ENCODE peak calls at places on chromosomes 5 and 9, in six cellular contexts. One of them, this sample, is unnamed.
A peak's percentile ranks its signal among the peaks of the same experiment; 100 is the strongest.

GRCh38 chr5:133214153-133214820 is 162.5 kb downstream of the HSPA4 start:
- DNase-seq in uterus: no peak
- DNase-seq in activated T-helper 1 cell treated with anti-CD3 and anti-CD28 coated beads, Interleukin-2, amount 50 U/mL, for 16 hours: no peak
- DNase-seq in EL: no peak
- DNase-seq in NCI-H524 treated with DMSO at 0.1 percent for 48 hours: no peak
- DNase-seq in activated CD8-positive, alpha-beta memory T cell treated with anti-CD3 and anti-CD28 coated beads, Interleukin-2, amount 10 ng/mL, durations not matched to agents 7 days and 5 days: no peak
- DNase-seq in this sample: no peak

GRCh38 chr5:140261403-140262171 is 41.3 kb downstream of the PFDN1 start:
- DNase-seq in activated CD8-positive, alpha-beta memory T cell treated with anti-CD3 and anti-CD28 coated beads, Interleukin-2, amount 10 ng/mL, durations not matched to agents 7 days and 5 days: no peak
- DNase-seq in uterus: peak; percentile 61
- DNase-seq in activated T-helper 1 cell treated with anti-CD3 and anti-CD28 coated beads, Interleukin-2, amount 50 U/mL, for 16 hours: no peak
- DNase-seq in EL: peak; percentile 92
- DNase-seq in NCI-H524 treated with DMSO at 0.1 percent for 48 hours: no peak
- DNase-seq in this sample: peak; percentile 93

GRCh38 chr5:141172381-141173204 is at the start of gene PCDHB7:
- DNase-seq in activated T-helper 1 cell treated with anti-CD3 and anti-CD28 coated beads, Interleukin-2, amount 50 U/mL, for 16 hours: no peak
- DNase-seq in EL: peak; percentile 48
- DNase-seq in activated CD8-positive, alpha-beta memory T cell treated with anti-CD3 and anti-CD28 coated beads, Interleukin-2, amount 10 ng/mL, durations not matched to agents 7 days and 5 days: no peak
- DNase-seq in NCI-H524 treated with DMSO at 0.1 percent for 48 hours: no peak
- DNase-seq in uterus: peak; percentile 34
- DNase-seq in this sample: peak; percentile 13

GRCh38 chr5:140202078-140202477 is 27.1 kb downstream of the CYSTM1 start:
- DNase-seq in NCI-H524 treated with DMSO at 0.1 percent for 48 hours: no peak
- DNase-seq in activated CD8-positive, alpha-beta memory T cell treated with anti-CD3 and anti-CD28 coated beads, Interleukin-2, amount 10 ng/mL, durations not matched to agents 7 days and 5 days: no peak
- DNase-seq in EL: peak; percentile 65
- DNase-seq in uterus: no peak
- DNase-seq in activated T-helper 1 cell treated with anti-CD3 and anti-CD28 coated beads, Interleukin-2, amount 50 U/mL, for 16 hours: no peak
- DNase-seq in this sample: no peak

GRCh38 chr9:126722252-126722921 is 82.5 kb upstream of the ZBTB43 start:
- DNase-seq in EL: peak; percentile 76
- DNase-seq in NCI-H524 treated with DMSO at 0.1 percent for 48 hours: no peak
- DNase-seq in activated T-helper 1 cell treated with anti-CD3 and anti-CD28 coated beads, Interleukin-2, amount 50 U/mL, for 16 hours: peak; percentile 74
- DNase-seq in activated CD8-positive, alpha-beta memory T cell treated with anti-CD3 and anti-CD28 coated beads, Interleukin-2, amount 10 ng/mL, durations not matched to agents 7 days and 5 days: peak; percentile 91
- DNase-seq in uterus: peak; percentile 71
- DNase-seq in this sample: peak; percentile 68

GRCh38 chr5:157574456-157575095 is 999 bp downstream of the ADAM19 start:
- DNase-seq in activated T-helper 1 cell treated with anti-CD3 and anti-CD28 coated beads, Interleukin-2, amount 50 U/mL, for 16 hours: no peak
- DNase-seq in uterus: peak; percentile 31
- DNase-seq in NCI-H524 treated with DMSO at 0.1 percent for 48 hours: no peak
- DNase-seq in EL: peak; percentile 44
- DNase-seq in activated CD8-positive, alpha-beta memory T cell treated with anti-CD3 and anti-CD28 coated beads, Interleukin-2, amount 10 ng/mL, durations not matched to agents 7 days and 5 days: peak; percentile 53
- DNase-seq in this sample: peak; percentile 53

GRCh38 chr9:131618071-131618479 is 72.8 kb downstream of the PRRT1B start:
- DNase-seq in activated T-helper 1 cell treated with anti-CD3 and anti-CD28 coated beads, Interleukin-2, amount 50 U/mL, for 16 hours: no peak
- DNase-seq in uterus: no peak
- DNase-seq in EL: peak; percentile 17
- DNase-seq in NCI-H524 treated with DMSO at 0.1 percent for 48 hours: no peak
- DNase-seq in activated CD8-positive, alpha-beta memory T cell treated with anti-CD3 and anti-CD28 coated beads, Interleukin-2, amount 10 ng/mL, durations not matched to agents 7 days and 5 days: no peak
- DNase-seq in this sample: peak; percentile 22

GRCh38 chr9:133604856-133605255 is 4.3 kb downstream of the FAM163B start:
- DNase-seq in NCI-H524 treated with DMSO at 0.1 percent for 48 hours: no peak
- DNase-seq in activated T-helper 1 cell treated with anti-CD3 and anti-CD28 coated beads, Interleukin-2, amount 50 U/mL, for 16 hours: no peak
- DNase-seq in EL: no peak
- DNase-seq in activated CD8-positive, alpha-beta memory T cell treated with anti-CD3 and anti-CD28 coated beads, Interleukin-2, amount 10 ng/mL, durations not matched to agents 7 days and 5 days: no peak
- DNase-seq in uterus: no peak
- DNase-seq in this sample: no peak

GRCh38 chr5:67515020-67515689 is 318.6 kb upstream of the CD180 start:
- DNase-seq in NCI-H524 treated with DMSO at 0.1 percent for 48 hours: no peak
- DNase-seq in activated T-helper 1 cell treated with anti-CD3 and anti-CD28 coated beads, Interleukin-2, amount 50 U/mL, for 16 hours: no peak
- DNase-seq in activated CD8-positive, alpha-beta memory T cell treated with anti-CD3 and anti-CD28 coated beads, Interleukin-2, amount 10 ng/mL, durations not matched to agents 7 days and 5 days: peak; percentile 79
- DNase-seq in uterus: no peak
- DNase-seq in EL: no peak
- DNase-seq in this sample: no peak

GRCh38 chr5:100550531-100551036 is 15.4 kb downstream of the FAM174A start:
- DNase-seq in EL: no peak
- DNase-seq in activated T-helper 1 cell treated with anti-CD3 and anti-CD28 coated beads, Interleukin-2, amount 50 U/mL, for 16 hours: no peak
- DNase-seq in NCI-H524 treated with DMSO at 0.1 percent for 48 hours: no peak
- DNase-seq in activated CD8-positive, alpha-beta memory T cell treated with anti-CD3 and anti-CD28 coated beads, Interleukin-2, amount 10 ng/mL, durations not matched to agents 7 days and 5 days: no peak
- DNase-seq in uterus: no peak
- DNase-seq in this sample: no peak

GRCh38 chr9:84139296-84140100 is 158.9 kb downstream of the RMI1 start:
- DNase-seq in NCI-H524 treated with DMSO at 0.1 percent for 48 hours: no peak
- DNase-seq in EL: peak; percentile 7
- DNase-seq in uterus: no peak
- DNase-seq in activated CD8-positive, alpha-beta memory T cell treated with anti-CD3 and anti-CD28 coated beads, Interleukin-2, amount 10 ng/mL, durations not matched to agents 7 days and 5 days: no peak
- DNase-seq in activated T-helper 1 cell treated with anti-CD3 and anti-CD28 coated beads, Interleukin-2, amount 50 U/mL, for 16 hours: no peak
- DNase-seq in this sample: no peak

GRCh38 chr9:15738011-15738410 is 185.2 kb downstream of the CCDC171 start:
- DNase-seq in EL: peak; percentile 12
- DNase-seq in activated CD8-positive, alpha-beta memory T cell treated with anti-CD3 and anti-CD28 coated beads, Interleukin-2, amount 10 ng/mL, durations not matched to agents 7 days and 5 days: no peak
- DNase-seq in NCI-H524 treated with DMSO at 0.1 percent for 48 hours: no peak
- DNase-seq in uterus: no peak
- DNase-seq in activated T-helper 1 cell treated with anti-CD3 and anti-CD28 coated beads, Interleukin-2, amount 50 U/mL, for 16 hours: no peak
- DNase-seq in this sample: no peak

GRCh38 chr5:79330071-79330470 is 94.1 kb downstream of the JMY start:
- DNase-seq in activated CD8-positive, alpha-beta memory T cell treated with anti-CD3 and anti-CD28 coated beads, Interleukin-2, amount 10 ng/mL, durations not matched to agents 7 days and 5 days: no peak
- DNase-seq in uterus: no peak
- DNase-seq in EL: peak; percentile 28
- DNase-seq in activated T-helper 1 cell treated with anti-CD3 and anti-CD28 coated beads, Interleukin-2, amount 50 U/mL, for 16 hours: no peak
- DNase-seq in NCI-H524 treated with DMSO at 0.1 percent for 48 hours: no peak
- DNase-seq in this sample: no peak

GRCh38 chr5:15719784-15720183 is 219.8 kb downstream of the FBXL7 start:
- DNase-seq in uterus: no peak
- DNase-seq in NCI-H524 treated with DMSO at 0.1 percent for 48 hours: no peak
- DNase-seq in EL: peak; percentile 11
- DNase-seq in activated CD8-positive, alpha-beta memory T cell treated with anti-CD3 and anti-CD28 coated beads, Interleukin-2, amount 10 ng/mL, durations not matched to agents 7 days and 5 days: no peak
- DNase-seq in activated T-helper 1 cell treated with anti-CD3 and anti-CD28 coated beads, Interleukin-2, amount 50 U/mL, for 16 hours: no peak
- DNase-seq in this sample: peak; percentile 5

GRCh38 chr9:121261107-121261460 is 6.9 kb upstream of the GSN start:
- DNase-seq in NCI-H524 treated with DMSO at 0.1 percent for 48 hours: peak; percentile 13
- DNase-seq in activated T-helper 1 cell treated with anti-CD3 and anti-CD28 coated beads, Interleukin-2, amount 50 U/mL, for 16 hours: no peak
- DNase-seq in uterus: no peak
- DNase-seq in EL: peak; percentile 32
- DNase-seq in activated CD8-positive, alpha-beta memory T cell treated with anti-CD3 and anti-CD28 coated beads, Interleukin-2, amount 10 ng/mL, durations not matched to agents 7 days and 5 days: no peak
- DNase-seq in this sample: peak; percentile 35

GRCh38 chr9:109403116-109403515 is 82.3 kb upstream of the EPB41L4B start:
- DNase-seq in activated T-helper 1 cell treated with anti-CD3 and anti-CD28 coated beads, Interleukin-2, amount 50 U/mL, for 16 hours: no peak
- DNase-seq in uterus: no peak
- DNase-seq in EL: peak; percentile 26
- DNase-seq in NCI-H524 treated with DMSO at 0.1 percent for 48 hours: no peak
- DNase-seq in activated CD8-positive, alpha-beta memory T cell treated with anti-CD3 and anti-CD28 coated beads, Interleukin-2, amount 10 ng/mL, durations not matched to agents 7 days and 5 days: no peak
- DNase-seq in this sample: no peak

GRCh38 chr5:9977070-9977469 is 272.6 kb downstream of the ATPSCKMT start:
- DNase-seq in uterus: no peak
- DNase-seq in NCI-H524 treated with DMSO at 0.1 percent for 48 hours: no peak
- DNase-seq in activated CD8-positive, alpha-beta memory T cell treated with anti-CD3 and anti-CD28 coated beads, Interleukin-2, amount 10 ng/mL, durations not matched to agents 7 days and 5 days: no peak
- DNase-seq in EL: no peak
- DNase-seq in activated T-helper 1 cell treated with anti-CD3 and anti-CD28 coated beads, Interleukin-2, amount 50 U/mL, for 16 hours: no peak
- DNase-seq in this sample: no peak